ENCODE peak calls at places on chromosomes 16 and 17, in ten cellular contexts. One of them, this sample, is unnamed.

GRCh38 chr17:6279659-6280058 is 155.3 kb downstream of the AIPL1 start:
- DNase-seq in RWPE1: peak; percentile 93
- DNase-seq in upper lobe of right lung: no peak
- DNase-seq in esophagus squamous epithelium: no peak
- DNase-seq in foreskin keratinocyte: peak; percentile 76
- DNase-seq in HCT116: peak; percentile 56
- DNase-seq in fibroblast of lung: no peak
- DNase-seq in mesendoderm: peak; percentile 86
- DNase-seq in GM23248: no peak
- DNase-seq in CD4-positive, CD25-positive, alpha-beta regulatory T cell: no peak
- DNase-seq in this sample: no peak

GRCh38 chr16:29925173-29925804 is 737 bp downstream of the KCTD13 start:
- DNase-seq in RWPE1: peak; percentile 30
- DNase-seq in upper lobe of right lung: peak; percentile 41
- DNase-seq in esophagus squamous epithelium: no peak
- DNase-seq in foreskin keratinocyte: no peak
- DNase-seq in HCT116: no peak
- DNase-seq in fibroblast of lung: no peak
- DNase-seq in mesendoderm: no peak
- DNase-seq in GM23248: peak; percentile 47
- DNase-seq in CD4-positive, CD25-positive, alpha-beta regulatory T cell: no peak
- DNase-seq in this sample: no peak

GRCh38 chr16:86387461-86388440 is 122.6 kb upstream of the FOXF1 start:
- DNase-seq in RWPE1: peak; percentile 82
- DNase-seq in upper lobe of right lung: no peak
- DNase-seq in esophagus squamous epithelium: no peak
- DNase-seq in foreskin keratinocyte: no peak
- DNase-seq in HCT116: peak; percentile 63
- DNase-seq in fibroblast of lung: peak; percentile 98
- DNase-seq in mesendoderm: peak; percentile 84
- DNase-seq in GM23248: peak; percentile 99
- DNase-seq in CD4-positive, CD25-positive, alpha-beta regulatory T cell: no peak
- DNase-seq in this sample: no peak

GRCh38 chr17:62627219-62627903 is at the start of gene MRC2:
- DNase-seq in RWPE1: peak; percentile 65
- DNase-seq in upper lobe of right lung: peak; percentile 89
- DNase-seq in esophagus squamous epithelium: no peak
- DNase-seq in foreskin keratinocyte: peak; percentile 47
- DNase-seq in HCT116: peak; percentile 31
- DNase-seq in fibroblast of lung: peak; percentile 76
- DNase-seq in mesendoderm: peak; percentile 93
- DNase-seq in GM23248: peak; percentile 95
- DNase-seq in CD4-positive, CD25-positive, alpha-beta regulatory T cell: peak; percentile 26
- DNase-seq in this sample: no peak

GRCh38 chr16:46972429-46972970 is 974 bp downstream of the DNAJA2 start:
- DNase-seq in RWPE1: peak; percentile 59
- DNase-seq in upper lobe of right lung: no peak
- DNase-seq in esophagus squamous epithelium: no peak
- DNase-seq in foreskin keratinocyte: peak; percentile 28
- DNase-seq in HCT116: no peak
- DNase-seq in fibroblast of lung: peak; percentile 14
- DNase-seq in mesendoderm: no peak
- DNase-seq in GM23248: peak; percentile 59
- DNase-seq in CD4-positive, CD25-positive, alpha-beta regulatory T cell: peak; percentile 74
- DNase-seq in this sample: no peak

GRCh38 chr17:34254651-34255380 is at the start of gene CCL2:
- DNase-seq in RWPE1: peak; percentile 34
- DNase-seq in upper lobe of right lung: no peak
- DNase-seq in esophagus squamous epithelium: no peak
- DNase-seq in foreskin keratinocyte: peak; percentile 73
- DNase-seq in HCT116: no peak
- DNase-seq in fibroblast of lung: peak; percentile 66
- DNase-seq in mesendoderm: peak; percentile 96
- DNase-seq in GM23248: peak; percentile 78
- DNase-seq in CD4-positive, CD25-positive, alpha-beta regulatory T cell: no peak
- DNase-seq in this sample: no peak

GRCh38 chr17:8192070-8192815 is 2.3 kb upstream of the BORCS6 start:
- DNase-seq in RWPE1: peak; percentile 90
- DNase-seq in upper lobe of right lung: peak; percentile 69
- DNase-seq in esophagus squamous epithelium: no peak
- DNase-seq in foreskin keratinocyte: peak; percentile 91
- DNase-seq in HCT116: no peak
- DNase-seq in fibroblast of lung: peak; percentile 93
- DNase-seq in mesendoderm: peak; percentile 98
- DNase-seq in GM23248: peak; percentile 76
- DNase-seq in CD4-positive, CD25-positive, alpha-beta regulatory T cell: peak; percentile 89
- DNase-seq in this sample: peak; percentile 89

GRCh38 chr17:7854078-7854777 is 638 bp upstream of the TMEM88 start:
- DNase-seq in RWPE1: no peak
- DNase-seq in upper lobe of right lung: peak; percentile 61
- DNase-seq in esophagus squamous epithelium: no peak
- DNase-seq in foreskin keratinocyte: no peak
- DNase-seq in HCT116: no peak
- DNase-seq in fibroblast of lung: no peak
- DNase-seq in mesendoderm: no peak
- DNase-seq in GM23248: no peak
- DNase-seq in CD4-positive, CD25-positive, alpha-beta regulatory T cell: no peak
- DNase-seq in this sample: no peak

DNA sequence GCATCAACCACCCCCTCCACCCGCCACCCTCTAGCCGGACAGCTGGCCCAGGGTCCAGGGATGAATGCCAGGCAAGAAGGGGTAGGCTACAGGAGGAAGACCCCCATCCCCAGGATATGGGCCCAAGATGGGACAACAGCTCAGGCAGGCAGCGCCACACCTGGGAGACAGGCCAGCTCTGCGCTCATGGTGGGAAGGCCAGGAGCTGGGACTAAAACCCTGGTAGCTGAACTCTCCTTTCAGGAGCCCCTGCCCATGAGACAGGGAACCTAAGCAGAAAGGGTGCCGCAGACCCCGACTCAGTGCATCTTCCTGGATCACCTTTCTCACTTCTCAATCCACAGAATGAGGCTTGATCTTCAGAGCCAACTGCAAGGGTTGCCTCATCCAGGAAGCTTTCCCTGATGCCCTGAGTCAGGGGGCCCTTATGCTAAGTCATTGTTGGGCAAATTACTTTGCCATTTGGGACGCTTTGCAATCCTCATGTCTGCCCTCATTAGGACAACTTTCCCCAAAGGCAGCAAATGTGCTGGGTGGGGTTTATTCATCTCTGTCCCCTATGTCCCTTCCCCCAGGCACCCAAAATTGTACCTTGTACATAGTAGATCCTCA is 9.0 kb downstream of the ZDHHC1 start:
- DNase-seq in RWPE1: no peak
- DNase-seq in upper lobe of right lung: no peak
- DNase-seq in esophagus squamous epithelium: no peak
- DNase-seq in foreskin keratinocyte: no peak
- DNase-seq in HCT116: no peak
- DNase-seq in fibroblast of lung: no peak
- DNase-seq in mesendoderm: no peak
- DNase-seq in GM23248: peak; percentile 88
- DNase-seq in CD4-positive, CD25-positive, alpha-beta regulatory T cell: no peak
- DNase-seq in this sample: no peak
- H3K27ac ChIP-seq in RWPE1: peak overlapping the region; percentile 42
- H3K27ac ChIP-seq in upper lobe of right lung: no peak overlapping the region
- H3K27ac ChIP-seq in esophagus squamous epithelium: peak overlapping the region; percentile 89
- H3K27ac ChIP-seq in foreskin keratinocyte: peak overlapping the region; percentile 82
- H3K27ac ChIP-seq in HCT116: no peak overlapping the region
- H3K27ac ChIP-seq in fibroblast of lung: peak overlapping the region; percentile 75
- H3K27ac ChIP-seq in mesendoderm: no peak overlapping the region
- H3K27ac ChIP-seq in GM23248: peak overlapping the region; percentile 94
- H3K27ac ChIP-seq in CD4-positive, CD25-positive, alpha-beta regulatory T cell: no peak overlapping the region
- H3K27ac ChIP-seq in this sample: no peak overlapping the region

GRCh38 chr16:79593074-79593531 is 7.4 kb downstream of the MAF start:
- DNase-seq in RWPE1: no peak
- DNase-seq in upper lobe of right lung: no peak
- DNase-seq in esophagus squamous epithelium: no peak
- DNase-seq in foreskin keratinocyte: no peak
- DNase-seq in HCT116: no peak
- DNase-seq in fibroblast of lung: peak; percentile 54
- DNase-seq in mesendoderm: no peak
- DNase-seq in GM23248: no peak
- DNase-seq in CD4-positive, CD25-positive, alpha-beta regulatory T cell: no peak
- DNase-seq in this sample: no peak

GRCh38 chr16:79587897-79588296 is 12.6 kb downstream of the MAF start:
- DNase-seq in RWPE1: no peak
- DNase-seq in upper lobe of right lung: no peak
- DNase-seq in esophagus squamous epithelium: no peak
- DNase-seq in foreskin keratinocyte: no peak
- DNase-seq in HCT116: no peak
- DNase-seq in fibroblast of lung: no peak
- DNase-seq in mesendoderm: no peak
- DNase-seq in GM23248: no peak
- DNase-seq in CD4-positive, CD25-positive, alpha-beta regulatory T cell: no peak
- DNase-seq in this sample: no peak

GRCh38 chr16:79593754-79594153 is 6.8 kb downstream of the MAF start:
- DNase-seq in RWPE1: no peak
- DNase-seq in upper lobe of right lung: no peak
- DNase-seq in esophagus squamous epithelium: no peak
- DNase-seq in foreskin keratinocyte: no peak
- DNase-seq in HCT116: no peak
- DNase-seq in fibroblast of lung: no peak
- DNase-seq in mesendoderm: no peak
- DNase-seq in GM23248: no peak
- DNase-seq in CD4-positive, CD25-positive, alpha-beta regulatory T cell: no peak
- DNase-seq in this sample: no peak

GRCh38 chr16:79592150-79592549 is 8.4 kb downstream of the MAF start:
- DNase-seq in RWPE1: no peak
- DNase-seq in upper lobe of right lung: no peak
- DNase-seq in esophagus squamous epithelium: no peak
- DNase-seq in foreskin keratinocyte: no peak
- DNase-seq in HCT116: no peak
- DNase-seq in fibroblast of lung: no peak
- DNase-seq in mesendoderm: no peak
- DNase-seq in GM23248: no peak
- DNase-seq in CD4-positive, CD25-positive, alpha-beta regulatory T cell: no peak
- DNase-seq in this sample: no peak

DNA sequence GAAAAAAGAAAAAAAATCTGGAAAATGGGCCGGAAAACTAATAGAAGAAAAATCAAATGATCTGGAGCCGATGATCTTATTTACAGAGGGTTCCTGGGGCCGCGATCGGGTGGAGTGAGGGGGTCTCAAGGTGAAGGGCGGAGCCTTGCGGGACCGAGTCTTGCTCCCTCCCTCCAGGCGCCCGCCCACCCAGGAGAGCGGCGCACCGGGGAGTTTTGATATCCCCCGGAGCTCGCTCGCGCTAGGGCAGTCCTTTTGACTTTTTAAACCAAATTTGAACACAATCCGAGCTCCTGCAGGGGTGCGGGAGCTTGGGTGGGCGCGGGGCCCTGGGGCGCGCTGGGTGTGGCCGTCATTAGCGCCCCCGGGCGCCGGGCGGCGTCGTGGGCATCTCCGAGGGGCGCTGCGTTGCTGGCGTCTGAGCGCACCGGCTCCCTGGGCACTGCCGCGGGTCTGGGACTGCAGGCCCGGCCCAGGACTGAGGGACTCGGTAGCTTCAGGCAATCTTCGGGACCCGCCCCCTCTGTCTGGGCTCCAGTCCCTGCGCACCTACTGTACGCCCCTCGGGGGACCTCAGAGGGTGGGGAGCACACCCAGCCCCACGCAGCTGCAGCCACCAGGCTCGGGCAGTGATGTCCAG is 10.9 kb downstream of the MAF start:
- DNase-seq in RWPE1: no peak
- DNase-seq in upper lobe of right lung: no peak
- DNase-seq in esophagus squamous epithelium: no peak
- DNase-seq in foreskin keratinocyte: no peak
- DNase-seq in HCT116: no peak
- DNase-seq in fibroblast of lung: no peak
- DNase-seq in mesendoderm: no peak
- DNase-seq in GM23248: no peak
- DNase-seq in CD4-positive, CD25-positive, alpha-beta regulatory T cell: no peak
- DNase-seq in this sample: no peak
- H3K27ac ChIP-seq in RWPE1: no peak overlapping the region
- H3K27ac ChIP-seq in upper lobe of right lung: peak overlapping the region; percentile 55
- H3K27ac ChIP-seq in esophagus squamous epithelium: peak overlapping the region; percentile 49
- H3K27ac ChIP-seq in foreskin keratinocyte: no peak overlapping the region
- H3K27ac ChIP-seq in HCT116: no peak overlapping the region
- H3K27ac ChIP-seq in fibroblast of lung: no peak overlapping the region
- H3K27ac ChIP-seq in mesendoderm: no peak overlapping the region
- H3K27ac ChIP-seq in GM23248: no peak overlapping the region
- H3K27ac ChIP-seq in CD4-positive, CD25-positive, alpha-beta regulatory T cell: no peak overlapping the region
- H3K27ac ChIP-seq in this sample: peak overlapping the region; percentile 67

GRCh38 chr16:55488306-55488705 is 9.3 kb downstream of the MMP2 start:
- DNase-seq in RWPE1: no peak
- DNase-seq in upper lobe of right lung: no peak
- DNase-seq in esophagus squamous epithelium: no peak
- DNase-seq in foreskin keratinocyte: no peak
- DNase-seq in HCT116: no peak
- DNase-seq in fibroblast of lung: no peak
- DNase-seq in mesendoderm: no peak
- DNase-seq in GM23248: peak; percentile 72
- DNase-seq in CD4-positive, CD25-positive, alpha-beta regulatory T cell: no peak
- DNase-seq in this sample: no peak
- H3K27ac ChIP-seq in RWPE1: no peak overlapping the region
- H3K27ac ChIP-seq in upper lobe of right lung: no peak overlapping the region
- H3K27ac ChIP-seq in esophagus squamous epithelium: peak overlapping the region; percentile 36
- H3K27ac ChIP-seq in foreskin keratinocyte: no peak overlapping the region
- H3K27ac ChIP-seq in HCT116: no peak overlapping the region
- H3K27ac ChIP-seq in fibroblast of lung: peak overlapping the region; percentile 95
- H3K27ac ChIP-seq in mesendoderm: no peak overlapping the region
- H3K27ac ChIP-seq in GM23248: peak overlapping the region; percentile 100
- H3K27ac ChIP-seq in CD4-positive, CD25-positive, alpha-beta regulatory T cell: no peak overlapping the region
- H3K27ac ChIP-seq in this sample: no peak overlapping the region

GRCh38 chr17:75131278-75132017 is at the start of gene NT5C:
- DNase-seq in RWPE1: peak; percentile 68
- DNase-seq in upper lobe of right lung: peak; percentile 93
- DNase-seq in esophagus squamous epithelium: no peak
- DNase-seq in foreskin keratinocyte: peak; percentile 59
- DNase-seq in HCT116: no peak
- DNase-seq in fibroblast of lung: peak; percentile 74
- DNase-seq in mesendoderm: peak; percentile 91
- DNase-seq in GM23248: peak; percentile 93
- DNase-seq in CD4-positive, CD25-positive, alpha-beta regulatory T cell: peak; percentile 81
- DNase-seq in this sample: no peak

GRCh38 chr17:75135452-75135851 is 3.9 kb upstream of the NT5C start:
- DNase-seq in RWPE1: no peak
- DNase-seq in upper lobe of right lung: no peak
- DNase-seq in esophagus squamous epithelium: no peak
- DNase-seq in foreskin keratinocyte: no peak
- DNase-seq in HCT116: no peak
- DNase-seq in fibroblast of lung: no peak
- DNase-seq in mesendoderm: no peak
- DNase-seq in GM23248: no peak
- DNase-seq in CD4-positive, CD25-positive, alpha-beta regulatory T cell: no peak
- DNase-seq in this sample: no peak

GRCh38 chr17:75130632-75131277 is 787 bp downstream of the NT5C start:
- DNase-seq in RWPE1: peak; percentile 54
- DNase-seq in upper lobe of right lung: peak; percentile 76
- DNase-seq in esophagus squamous epithelium: no peak
- DNase-seq in foreskin keratinocyte: peak; percentile 62
- DNase-seq in HCT116: peak; percentile 69
- DNase-seq in fibroblast of lung: peak; percentile 60
- DNase-seq in mesendoderm: peak; percentile 91
- DNase-seq in GM23248: peak; percentile 76
- DNase-seq in CD4-positive, CD25-positive, alpha-beta regulatory T cell: peak; percentile 68
- DNase-seq in this sample: peak; percentile 31

GRCh38 chr17:75130059-75130631 is 1.4 kb downstream of the NT5C start:
- DNase-seq in RWPE1: no peak
- DNase-seq in upper lobe of right lung: no peak
- DNase-seq in esophagus squamous epithelium: no peak
- DNase-seq in foreskin keratinocyte: no peak
- DNase-seq in HCT116: no peak
- DNase-seq in fibroblast of lung: no peak
- DNase-seq in mesendoderm: no peak
- DNase-seq in GM23248: no peak
- DNase-seq in CD4-positive, CD25-positive, alpha-beta regulatory T cell: no peak
- DNase-seq in this sample: no peak

GRCh38 chr17:75133001-75133400 is 1.5 kb upstream of the NT5C start:
- DNase-seq in RWPE1: no peak
- DNase-seq in upper lobe of right lung: no peak
- DNase-seq in esophagus squamous epithelium: no peak
- DNase-seq in foreskin keratinocyte: no peak
- DNase-seq in HCT116: no peak
- DNase-seq in fibroblast of lung: no peak
- DNase-seq in mesendoderm: no peak
- DNase-seq in GM23248: no peak
- DNase-seq in CD4-positive, CD25-positive, alpha-beta regulatory T cell: no peak
- DNase-seq in this sample: no peak
- H3K27ac ChIP-seq in RWPE1: peak overlapping the region; percentile 100
- H3K27ac ChIP-seq in upper lobe of right lung: no peak overlapping the region
- H3K27ac ChIP-seq in esophagus squamous epithelium: no peak overlapping the region
- H3K27ac ChIP-seq in foreskin keratinocyte: no peak overlapping the region
- H3K27ac ChIP-seq in HCT116: peak overlapping the region; percentile 99
- H3K27ac ChIP-seq in fibroblast of lung: no peak overlapping the region
- H3K27ac ChIP-seq in mesendoderm: no peak overlapping the region
- H3K27ac ChIP-seq in GM23248: no peak overlapping the region
- H3K27ac ChIP-seq in CD4-positive, CD25-positive, alpha-beta regulatory T cell: no peak overlapping the region
- H3K27ac ChIP-seq in this sample: no peak overlapping the region